ENCODE peak calls at places on chromosomes 12 and 14, in ten cellular contexts. T is Calu3; X is substantia nigra; E is neural progenitor cell; F is naive thymus-derived CD4-positive, alpha-beta T cell; H is SJSA1; I is effector memory CD8-positive, alpha-beta T cell; V is stimulated activated CD4-positive, alpha-beta T cell treated with anti-CD3 and anti-CD28 coated beads, Interleukin-1b, Interleukin-23, amount 100 ng/mL, for 24 hours; Z is B cell; O is CD8-positive, alpha-beta T cell. B is an unnamed sample.

GRCh38 chr12:61385771-61386170 is 874.4 kb upstream of the USP15 start:
- DNase-seq in T (no peak), X (no peak), E (no peak), F (no peak), H (no peak), I (no peak), V (no peak), Z (no peak), O (no peak), B (no peak)

GRCh38 chr14:97713023-97713422 is 915.8 kb downstream of the VRK1 start:
- DNase-seq in T (no peak), X (no peak), E (no peak), F (no peak), H (no peak), I (no peak), V (peak), Z (no peak), O (no peak), B (no peak)

GRCh38 chr12:70094467-70094866 is 148.8 kb upstream of the CNOT2 start:
- DNase-seq in T (no peak), X (no peak), E (peak), F (no peak), H (no peak), I (no peak), V (no peak), Z (no peak), O (no peak), B (no peak)

GRCh38 chr12:44459569-44459968 is 416.5 kb downstream of the NELL2 start:
- DNase-seq in T (no peak), X (no peak), E (no peak), F (no peak), H (no peak), I (no peak), V (no peak), Z (no peak), O (no peak), B (no peak)

GRCh38 chr14:55389330-55389729 is 22.3 kb downstream of the ATG14 start:
- DNase-seq in T (no peak), X (no peak), E (no peak), F (no peak), H (peak), I (no peak), V (no peak), Z (no peak), O (no peak), B (no peak)

GRCh38 chr14:24231263-24232120 is 675 bp downstream of the NEDD8 start:
- DNase-seq in T (no peak), X (no peak), E (no peak), F (no peak), H (no peak), I (peak), V (no peak), Z (no peak), O (no peak), B (no peak)

GRCh38 chr14:31692376-31692781 is 131.2 kb downstream of the NUBPL start:
- DNase-seq in T (no peak), X (no peak), E (no peak), F (no peak), H (no peak), I (no peak), V (no peak), Z (no peak), O (no peak), B (no peak)

GRCh38 chr12:24909667-24910066 is 39.2 kb downstream of the BCAT1 start:
- DNase-seq in T (no peak), X (no peak), E (no peak), F (no peak), H (peak), I (no peak), V (no peak), Z (no peak), O (no peak), B (no peak)

GRCh38 chr12:81800298-81801148 is 41.4 kb upstream of the PPFIA2 start:
- DNase-seq in T (no peak), X (no peak), E (peak), F (no peak), H (peak), I (no peak), V (no peak), Z (no peak), O (no peak), B (no peak)

GRCh38 chr12:82942963-82943362 is 256.3 kb downstream of the TMTC2 start:
- DNase-seq in T (no peak), X (no peak), E (peak), F (no peak), H (no peak), I (no peak), V (no peak), Z (no peak), O (no peak), B (no peak)

B was measured in retina.